ENCODE peak calls at places on chromosomes 5 and 9, in ten cellular contexts. F is NCI-H2081, R is brain microvascular endothelial cell, C is ovary, L is B cell, W is aorta, E is T-cell, Z is pulmonary artery endothelial cell, X is GM13977, Y is stomach. H is an unnamed sample.

GRCh38 chr5:156655732-156656131 is 194.4 kb upstream of the PPP1R2B start:
- DNase-seq in F (no peak), R (no peak), C (no peak), L (no peak), W (no peak), E (no peak), Z (no peak), X (no peak), Y (no peak), H (no peak)

GRCh38 chr5:51582871-51583384 is 199.7 kb downstream of the ISL1 start:
- DNase-seq in F (no peak), R (no peak), C (no peak), L (no peak), W (no peak), E (no peak), Z (no peak), X (no peak), Y (no peak), H (no peak)

GRCh38 chr9:18941060-18941746 is 91.8 kb downstream of the SAXO1 start:
- DNase-seq in F (no peak), R (no peak), C (no peak), L (no peak), W (no peak), E (no peak), Z (no peak), X (no peak), Y (no peak), H (no peak)

GRCh38 chr9:95239071-95239470 is 78.4 kb downstream of the FANCC start:
- DNase-seq in F (no peak), R (no peak), C (no peak), L (no peak), W (no peak), E (no peak), Z (no peak), X (no peak), Y (no peak), H (no peak)

GRCh38 chr5:67432601-67433000 is 236.0 kb upstream of the CD180 start:
- DNase-seq in F (no peak), R (no peak), C (no peak), L (no peak), W (no peak), E (no peak), Z (no peak), X (no peak), Y (no peak), H (no peak)

GRCh38 chr5:178083942-178084341 is 29.4 kb upstream of the N4BP3 start:
- DNase-seq in F (no peak), R (no peak), C (no peak), L (no peak), W (no peak), E (no peak), Z (no peak), X (no peak), Y (no peak), H (peak; percentile 51)

GRCh38 chr5:85663708-85664031 is 954.1 kb upstream of the COX7C start:
- DNase-seq in F (no peak), R (no peak), C (no peak), L (no peak), W (no peak), E (no peak), Z (no peak), X (no peak), Y (no peak), H (no peak)

GRCh38 chr9:119544492-119544891 is 175.3 kb upstream of the BRINP1 start:
- DNase-seq in F (no peak), R (no peak), C (no peak), L (no peak), W (no peak), E (no peak), Z (no peak), X (no peak), Y (no peak), H (no peak)

GRCh38 chr5:148957591-148958202 is 105.2 kb downstream of the SH3TC2 start:
- DNase-seq in F (peak; percentile 27), R (peak; percentile 33), C (no peak), L (peak; percentile 67), W (no peak), E (peak; percentile 9), Z (no peak), X (peak; percentile 50), Y (peak; percentile 45), H (peak; percentile 74)

GRCh38 chr5:51028394-51028793 is 354.9 kb upstream of the ISL1 start:
- DNase-seq in F (no peak), R (no peak), C (no peak), L (no peak), W (no peak), E (no peak), Z (no peak), X (no peak), Y (no peak), H (no peak)

GRCh38 chr5:123520677-123521247 is 8.8 kb downstream of the CSNK1G3 start:
- DNase-seq in F (no peak), R (no peak), C (no peak), L (no peak), W (no peak), E (no peak), Z (no peak), X (peak; percentile 15), Y (no peak), H (no peak)

GRCh38 chr5:103041071-103041676 is 78.8 kb downstream of the GIN1 start:
- DNase-seq in F (no peak), R (no peak), C (no peak), L (no peak), W (no peak), E (no peak), Z (peak; percentile 8), X (peak; percentile 38), Y (no peak), H (no peak)

GRCh38 chr5:134138416-134139376 is 24.2 kb downstream of the TCF7 start:
- DNase-seq in F (no peak), R (no peak), C (peak; percentile 28), L (no peak), W (no peak), E (no peak), Z (no peak), X (peak; percentile 75), Y (peak; percentile 22), H (no peak)

GRCh38 chr5:174599992-174600391 is 124.4 kb upstream of the MSX2 start:
- DNase-seq in F (no peak), R (no peak), C (no peak), L (no peak), W (no peak), E (no peak), Z (no peak), X (no peak), Y (peak; percentile 39), H (no peak)

GRCh38 chr5:65062684-65063083 is 294.0 kb downstream of the CWC27 start:
- DNase-seq in F (no peak), R (peak; percentile 88), C (no peak), L (no peak), W (peak; percentile 72), E (no peak), Z (no peak), X (no peak), Y (no peak), H (no peak)

GRCh38 chr5:142780871-142781270 is 10.7 kb downstream of the ARHGAP26 start:
- DNase-seq in F (no peak), R (no peak), C (no peak), L (no peak), W (no peak), E (no peak), Z (no peak), X (no peak), Y (no peak), H (peak; percentile 32)

GRCh38 chr5:142024771-142025304 is 12.0 kb upstream of the GNPDA1 start:
- DNase-seq in F (peak; percentile 71), R (peak; percentile 79), C (peak; percentile 84), L (peak; percentile 83), W (peak; percentile 95), E (peak; percentile 78), Z (peak; percentile 26), X (peak; percentile 84), Y (peak; percentile 82), H (peak; percentile 96)

GRCh38 chr5:58505971-58506640 is 14.9 kb downstream of the GAPT start:
- DNase-seq in F (no peak), R (no peak), C (no peak), L (no peak), W (no peak), E (no peak), Z (no peak), X (no peak), Y (no peak), H (no peak)

GRCh38 chr5:59300930-59301329 is 592.6 kb downstream of the PDE4D start:
- DNase-seq in F (no peak), R (no peak), C (no peak), L (no peak), W (no peak), E (no peak), Z (no peak), X (no peak), Y (no peak), H (peak; percentile 98)

GRCh38 chr5:142032747-142033631 is 20.2 kb upstream of the GNPDA1 start:
- DNase-seq in F (no peak), R (no peak), C (no peak), L (no peak), W (no peak), E (no peak), Z (no peak), X (no peak), Y (no peak), H (no peak)

GRCh38 chr5:168327994-168328393 is 36.5 kb downstream of the WWC1 start:
- DNase-seq in F (no peak), R (no peak), C (no peak), L (no peak), W (no peak), E (no peak), Z (no peak), X (no peak), Y (no peak), H (no peak)

GRCh38 chr5:159123700-159124099 is 24.0 kb upstream of the EBF1 start:
- DNase-seq in F (no peak), R (no peak), C (no peak), L (no peak), W (no peak), E (no peak), Z (no peak), X (no peak), Y (no peak), H (no peak)

GRCh38 chr5:82058710-82059109 is 86.9 kb downstream of the ATG10 start:
- DNase-seq in F (no peak), R (peak; percentile 7), C (no peak), L (no peak), W (no peak), E (no peak), Z (no peak), X (no peak), Y (no peak), H (no peak)

GRCh38 chr5:1413611-1414241 is 31.5 kb downstream of the SLC6A3 start:
- DNase-seq in F (no peak), R (no peak), C (no peak), L (no peak), W (peak; percentile 34), E (no peak), Z (no peak), X (no peak), Y (no peak), H (no peak)

GRCh38 chr5:9513825-9514224 is 32.0 kb downstream of the SEMA5A start:
- DNase-seq in F (no peak), R (peak; percentile 40), C (no peak), L (no peak), W (no peak), E (no peak), Z (no peak), X (no peak), Y (no peak), H (no peak)

GRCh38 chr5:5886812-5887486 is 464.5 kb downstream of the ICE1 start:
- DNase-seq in F (peak; percentile 72), R (no peak), C (no peak), L (peak; percentile 51), W (no peak), E (peak; percentile 11), Z (no peak), X (peak; percentile 77), Y (peak; percentile 52), H (no peak)

GRCh38 chr5:146893991-146894390 is 15.4 kb upstream of the PPP2R2B start:
- DNase-seq in F (no peak), R (no peak), C (no peak), L (no peak), W (no peak), E (no peak), Z (no peak), X (no peak), Y (no peak), H (no peak)

GRCh38 chr9:110700953-110701352 is 32.4 kb downstream of the MUSK start:
- DNase-seq in F (no peak), R (peak; percentile 14), C (no peak), L (no peak), W (no peak), E (no peak), Z (no peak), X (no peak), Y (no peak), H (no peak)